ENCODE peak calls at places on chromosomes 7 and 10, in ten cellular contexts. One of them, this sample, is unnamed.

GRCh38 chr7:134845461-134845860 is 66.0 kb downstream of the CALD1 start:
- DNase-seq in progenitor cell of endocrine pancreas: no peak
- DNase-seq in NCI-H1105 treated with DMSO at 0.1 percent for 48 hours: no peak
- DNase-seq in left lobe of liver: no peak
- DNase-seq in cardiac muscle cell: no peak
- DNase-seq in OCI-M1: no peak
- DNase-seq in GM10248: peak; percentile 26
- DNase-seq in fibroblast of mammary gland: no peak
- DNase-seq in stimulated activated naive CD4-positive, alpha-beta T cell: peak; percentile 9
- DNase-seq in suprapubic skin: no peak
- DNase-seq in this sample: no peak

GRCh38 chr7:38673795-38674194 is 42.6 kb upstream of the AMPH start:
- DNase-seq in suprapubic skin: no peak
- DNase-seq in OCI-M1: no peak
- DNase-seq in fibroblast of mammary gland: peak; percentile 98
- DNase-seq in cardiac muscle cell: no peak
- DNase-seq in stimulated activated naive CD4-positive, alpha-beta T cell: no peak
- DNase-seq in GM10248: no peak
- DNase-seq in left lobe of liver: no peak
- DNase-seq in NCI-H1105 treated with DMSO at 0.1 percent for 48 hours: no peak
- DNase-seq in progenitor cell of endocrine pancreas: no peak
- DNase-seq in this sample: no peak

GRCh38 chr7:82376739-82377138 is 66.8 kb downstream of the CACNA2D1 start:
- DNase-seq in NCI-H1105 treated with DMSO at 0.1 percent for 48 hours: peak; percentile 92
- DNase-seq in GM10248: no peak
- DNase-seq in stimulated activated naive CD4-positive, alpha-beta T cell: no peak
- DNase-seq in suprapubic skin: no peak
- DNase-seq in cardiac muscle cell: no peak
- DNase-seq in OCI-M1: no peak
- DNase-seq in fibroblast of mammary gland: no peak
- DNase-seq in left lobe of liver: no peak
- DNase-seq in progenitor cell of endocrine pancreas: no peak
- DNase-seq in this sample: no peak

GRCh38 chr10:86330778-86331763 is 35.5 kb downstream of the GRID1 start:
- DNase-seq in fibroblast of mammary gland: no peak
- DNase-seq in OCI-M1: no peak
- DNase-seq in NCI-H1105 treated with DMSO at 0.1 percent for 48 hours: no peak
- DNase-seq in cardiac muscle cell: no peak
- DNase-seq in suprapubic skin: peak; percentile 38
- DNase-seq in GM10248: no peak
- DNase-seq in progenitor cell of endocrine pancreas: no peak
- DNase-seq in left lobe of liver: no peak
- DNase-seq in stimulated activated naive CD4-positive, alpha-beta T cell: no peak
- DNase-seq in this sample: no peak

GRCh38 chr10:11547111-11547625 is 64.3 kb downstream of the USP6NL start:
- DNase-seq in NCI-H1105 treated with DMSO at 0.1 percent for 48 hours: no peak
- DNase-seq in cardiac muscle cell: no peak
- DNase-seq in stimulated activated naive CD4-positive, alpha-beta T cell: no peak
- DNase-seq in GM10248: no peak
- DNase-seq in fibroblast of mammary gland: no peak
- DNase-seq in progenitor cell of endocrine pancreas: no peak
- DNase-seq in suprapubic skin: no peak
- DNase-seq in OCI-M1: no peak
- DNase-seq in left lobe of liver: no peak
- DNase-seq in this sample: no peak

GRCh38 chr10:69362471-69362954 is 54.2 kb downstream of the TACR2 start:
- DNase-seq in OCI-M1: no peak
- DNase-seq in NCI-H1105 treated with DMSO at 0.1 percent for 48 hours: no peak
- DNase-seq in left lobe of liver: no peak
- DNase-seq in progenitor cell of endocrine pancreas: no peak
- DNase-seq in fibroblast of mammary gland: peak; percentile 92
- DNase-seq in stimulated activated naive CD4-positive, alpha-beta T cell: no peak
- DNase-seq in suprapubic skin: no peak
- DNase-seq in GM10248: no peak
- DNase-seq in cardiac muscle cell: no peak
- DNase-seq in this sample: no peak

GRCh38 chr7:76281706-76282343 is 20.6 kb upstream of the HSPB1 start:
- DNase-seq in fibroblast of mammary gland: no peak
- DNase-seq in stimulated activated naive CD4-positive, alpha-beta T cell: no peak
- DNase-seq in left lobe of liver: no peak
- DNase-seq in OCI-M1: no peak
- DNase-seq in progenitor cell of endocrine pancreas: no peak
- DNase-seq in cardiac muscle cell: no peak
- DNase-seq in suprapubic skin: no peak
- DNase-seq in GM10248: no peak
- DNase-seq in NCI-H1105 treated with DMSO at 0.1 percent for 48 hours: no peak
- DNase-seq in this sample: no peak

GRCh38 chr10:125455855-125456254 is 227.1 kb downstream of the TEX36 start:
- DNase-seq in fibroblast of mammary gland: no peak
- DNase-seq in suprapubic skin: no peak
- DNase-seq in left lobe of liver: no peak
- DNase-seq in NCI-H1105 treated with DMSO at 0.1 percent for 48 hours: peak; percentile 53
- DNase-seq in stimulated activated naive CD4-positive, alpha-beta T cell: no peak
- DNase-seq in GM10248: no peak
- DNase-seq in OCI-M1: no peak
- DNase-seq in progenitor cell of endocrine pancreas: no peak
- DNase-seq in cardiac muscle cell: no peak
- DNase-seq in this sample: no peak

GRCh38 chr10:94035982-94036663 is 42.4 kb downstream of the PLCE1 start:
- DNase-seq in progenitor cell of endocrine pancreas: no peak
- DNase-seq in fibroblast of mammary gland: no peak
- DNase-seq in GM10248: no peak
- DNase-seq in NCI-H1105 treated with DMSO at 0.1 percent for 48 hours: no peak
- DNase-seq in suprapubic skin: no peak
- DNase-seq in OCI-M1: no peak
- DNase-seq in left lobe of liver: no peak
- DNase-seq in stimulated activated naive CD4-positive, alpha-beta T cell: no peak
- DNase-seq in cardiac muscle cell: no peak
- DNase-seq in this sample: no peak

This sample was measured in type B pancreatic cell.